ENCODE peak calls at places on chromosomes 4 and X, in six cellular contexts. One of them, this sample, is unnamed.

GRCh38 chrX:133414399-133415275 is 652 bp downstream of the GPC4 start:
- DNase-seq in suprapubic skin: no peak
- DNase-seq in transverse colon: peak
- DNase-seq in K562: no peak
- DNase-seq in SK-N-SH: peak
- DNase-seq in GM23338: peak
- DNase-seq in this sample: no peak

GRCh38 chr4:158003212-158003611 is 169.6 kb downstream of the GASK1B start:
- DNase-seq in suprapubic skin: no peak
- DNase-seq in transverse colon: no peak
- DNase-seq in K562: no peak
- DNase-seq in SK-N-SH: no peak
- DNase-seq in GM23338: no peak
- DNase-seq in this sample: no peak

GRCh38 chr4:112860731-112861377 is 188.6 kb upstream of the ANK2 start:
- DNase-seq in suprapubic skin: no peak
- DNase-seq in transverse colon: no peak
- DNase-seq in K562: no peak
- DNase-seq in SK-N-SH: no peak
- DNase-seq in GM23338: peak
- DNase-seq in this sample: no peak

GRCh38 chr4:20544645-20545044 is 155.6 kb upstream of the PACRGL start:
- DNase-seq in suprapubic skin: no peak
- DNase-seq in transverse colon: no peak
- DNase-seq in K562: no peak
- DNase-seq in SK-N-SH: peak
- DNase-seq in GM23338: peak
- DNase-seq in this sample: no peak

GRCh38 chrX:9627827-9628406 is 137.7 kb downstream of the GPR143 start:
- DNase-seq in suprapubic skin: no peak
- DNase-seq in transverse colon: no peak
- DNase-seq in K562: no peak
- DNase-seq in SK-N-SH: no peak
- DNase-seq in GM23338: no peak
- DNase-seq in this sample: no peak

GRCh38 chrX:103607385-103608304 is at the start of gene TCEAL3:
- DNase-seq in suprapubic skin: peak
- DNase-seq in transverse colon: peak
- DNase-seq in K562: no peak
- DNase-seq in SK-N-SH: peak
- DNase-seq in GM23338: peak
- DNase-seq in this sample: no peak

GRCh38 chrX:47722260-47722659 is 63.3 kb upstream of the UXT start:
- DNase-seq in suprapubic skin: no peak
- DNase-seq in transverse colon: no peak
- DNase-seq in K562: no peak
- DNase-seq in SK-N-SH: no peak
- DNase-seq in GM23338: no peak
- DNase-seq in this sample: no peak

GRCh38 chr4:98026362-98026761 is 116.9 kb downstream of the STPG2 start:
- DNase-seq in suprapubic skin: no peak
- DNase-seq in transverse colon: no peak
- DNase-seq in K562: no peak
- DNase-seq in SK-N-SH: no peak
- DNase-seq in GM23338: no peak
- DNase-seq in this sample: no peak

GRCh38 chr4:166045457-166045856 is 172.4 kb downstream of the TLL1 start:
- DNase-seq in suprapubic skin: no peak
- DNase-seq in transverse colon: no peak
- DNase-seq in K562: no peak
- DNase-seq in SK-N-SH: no peak
- DNase-seq in GM23338: no peak
- DNase-seq in this sample: no peak

GRCh38 chr4:159021597-159022385 is 81.1 kb upstream of the RAPGEF2 start:
- DNase-seq in suprapubic skin: no peak
- DNase-seq in transverse colon: no peak
- DNase-seq in K562: no peak
- DNase-seq in SK-N-SH: no peak
- DNase-seq in GM23338: peak
- DNase-seq in this sample: no peak

GRCh38 chr4:135120190-135120589 is 918.6 kb upstream of the PABPC4L start:
- DNase-seq in suprapubic skin: no peak
- DNase-seq in transverse colon: no peak
- DNase-seq in K562: no peak
- DNase-seq in SK-N-SH: no peak
- DNase-seq in GM23338: no peak
- DNase-seq in this sample: no peak

GRCh38 chr4:180099962-180100361 is 2143.2 kb upstream of the TENM3 start:
- DNase-seq in suprapubic skin: no peak
- DNase-seq in transverse colon: no peak
- DNase-seq in K562: no peak
- DNase-seq in SK-N-SH: no peak
- DNase-seq in GM23338: no peak
- DNase-seq in this sample: no peak
- TF ChIP-seq POLR2AphosphoS5 in suprapubic skin: no peak
- TF ChIP-seq POLR2AphosphoS5 in transverse colon: no peak
- TF ChIP-seq POLR2AphosphoS5 in K562: no peak
- TF ChIP-seq POLR2AphosphoS5 in SK-N-SH: no peak
- TF ChIP-seq POLR2AphosphoS5 in GM23338: no peak
- TF ChIP-seq POLR2AphosphoS5 in this sample: no peak

GRCh38 chr4:6891436-6892170 is 18.0 kb upstream of the TBC1D14 start:
- DNase-seq in suprapubic skin: no peak
- DNase-seq in transverse colon: no peak
- DNase-seq in K562: no peak
- DNase-seq in SK-N-SH: no peak
- DNase-seq in GM23338: no peak
- DNase-seq in this sample: no peak

GRCh38 chr4:6892190-6892908 is 17.3 kb upstream of the TBC1D14 start:
- DNase-seq in suprapubic skin: no peak
- DNase-seq in transverse colon: peak
- DNase-seq in K562: peak
- DNase-seq in SK-N-SH: no peak
- DNase-seq in GM23338: peak
- DNase-seq in this sample: no peak

GRCh38 chr4:6893449-6894085 is 16.1 kb upstream of the TBC1D14 start:
- DNase-seq in suprapubic skin: no peak
- DNase-seq in transverse colon: peak
- DNase-seq in K562: no peak
- DNase-seq in SK-N-SH: no peak
- DNase-seq in GM23338: no peak
- DNase-seq in this sample: no peak

GRCh38 chr4:6894086-6894478 is 15.5 kb upstream of the TBC1D14 start:
- DNase-seq in suprapubic skin: no peak
- DNase-seq in transverse colon: peak
- DNase-seq in K562: no peak
- DNase-seq in SK-N-SH: no peak
- DNase-seq in GM23338: no peak
- DNase-seq in this sample: no peak

GRCh38 chr4:6892909-6893202 is 16.8 kb upstream of the TBC1D14 start:
- DNase-seq in suprapubic skin: no peak
- DNase-seq in transverse colon: no peak
- DNase-seq in K562: no peak
- DNase-seq in SK-N-SH: no peak
- DNase-seq in GM23338: no peak
- DNase-seq in this sample: no peak
- TF ChIP-seq POLR2AphosphoS5 in suprapubic skin: no peak
- TF ChIP-seq POLR2AphosphoS5 in transverse colon: no peak
- TF ChIP-seq POLR2AphosphoS5 in K562: no peak
- TF ChIP-seq POLR2AphosphoS5 in SK-N-SH: no peak
- TF ChIP-seq POLR2AphosphoS5 in GM23338: no peak
- TF ChIP-seq POLR2AphosphoS5 in this sample: no peak

GRCh38 chr4:82429728-82430192 is 502 bp downstream of the HNRNPDL start:
- DNase-seq in suprapubic skin: no peak
- DNase-seq in transverse colon: no peak
- DNase-seq in K562: no peak
- DNase-seq in SK-N-SH: no peak
- DNase-seq in GM23338: peak
- DNase-seq in this sample: no peak
- TF ChIP-seq POLR2AphosphoS5 in suprapubic skin: no peak
- TF ChIP-seq POLR2AphosphoS5 in transverse colon: no peak
- TF ChIP-seq POLR2AphosphoS5 in K562: no peak
- TF ChIP-seq POLR2AphosphoS5 in SK-N-SH: no peak
- TF ChIP-seq POLR2AphosphoS5 in GM23338: no peak
- TF ChIP-seq POLR2AphosphoS5 in this sample: peak

GRCh38 chr4:55121246-55121645 is 4.1 kb downstream of the KDR start:
- DNase-seq in suprapubic skin: no peak
- DNase-seq in transverse colon: no peak
- DNase-seq in K562: no peak
- DNase-seq in SK-N-SH: no peak
- DNase-seq in GM23338: no peak
- DNase-seq in this sample: no peak
- TF ChIP-seq POLR2AphosphoS5 in suprapubic skin: no peak
- TF ChIP-seq POLR2AphosphoS5 in transverse colon: no peak
- TF ChIP-seq POLR2AphosphoS5 in K562: no peak
- TF ChIP-seq POLR2AphosphoS5 in SK-N-SH: no peak
- TF ChIP-seq POLR2AphosphoS5 in GM23338: no peak
- TF ChIP-seq POLR2AphosphoS5 in this sample: no peak

DNA sequence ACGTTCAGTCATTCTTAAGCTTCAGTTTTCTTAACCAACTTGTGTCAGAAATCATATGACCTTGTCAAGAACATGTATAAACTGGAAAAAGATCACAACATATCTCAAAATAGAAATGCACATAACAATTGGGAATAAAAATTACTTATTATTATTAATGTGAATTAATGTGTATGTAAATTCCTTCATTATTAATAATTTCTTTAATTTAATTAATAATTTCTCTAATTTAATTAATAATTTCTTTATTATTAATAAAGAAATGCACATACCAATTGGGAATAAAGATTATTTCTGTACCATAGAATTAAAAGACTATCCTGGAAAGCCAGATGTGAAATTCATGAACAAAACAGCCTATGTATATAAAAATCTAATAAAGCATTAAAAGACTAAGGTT is 718.5 kb upstream of the PCDH7 start:
- DNase-seq in suprapubic skin: no peak
- DNase-seq in transverse colon: no peak
- DNase-seq in K562: no peak
- DNase-seq in SK-N-SH: no peak
- DNase-seq in GM23338: no peak
- DNase-seq in this sample: no peak
- TF ChIP-seq POLR2AphosphoS5 in suprapubic skin: no peak
- TF ChIP-seq POLR2AphosphoS5 in transverse colon: no peak
- TF ChIP-seq POLR2AphosphoS5 in K562: no peak
- TF ChIP-seq POLR2AphosphoS5 in SK-N-SH: no peak
- TF ChIP-seq POLR2AphosphoS5 in GM23338: no peak
- TF ChIP-seq POLR2AphosphoS5 in this sample: no peak

GRCh38 chr4:1962980-1963379 is 45.8 kb downstream of the NELFA start:
- DNase-seq in suprapubic skin: no peak
- DNase-seq in transverse colon: no peak
- DNase-seq in K562: no peak
- DNase-seq in SK-N-SH: no peak
- DNase-seq in GM23338: no peak
- DNase-seq in this sample: no peak
- TF ChIP-seq POLR2AphosphoS5 in suprapubic skin: no peak
- TF ChIP-seq POLR2AphosphoS5 in transverse colon: no peak
- TF ChIP-seq POLR2AphosphoS5 in K562: no peak
- TF ChIP-seq POLR2AphosphoS5 in SK-N-SH: no peak
- TF ChIP-seq POLR2AphosphoS5 in GM23338: no peak
- TF ChIP-seq POLR2AphosphoS5 in this sample: no peak

GRCh38 chrX:63884821-63885790 is 100.1 kb upstream of the ARHGEF9 start:
- DNase-seq in suprapubic skin: no peak
- DNase-seq in transverse colon: no peak
- DNase-seq in K562: no peak
- DNase-seq in SK-N-SH: no peak
- DNase-seq in GM23338: no peak
- DNase-seq in this sample: no peak
- TF ChIP-seq POLR2AphosphoS5 in suprapubic skin: no peak
- TF ChIP-seq POLR2AphosphoS5 in transverse colon: no peak
- TF ChIP-seq POLR2AphosphoS5 in K562: no peak
- TF ChIP-seq POLR2AphosphoS5 in SK-N-SH: no peak
- TF ChIP-seq POLR2AphosphoS5 in GM23338: no peak
- TF ChIP-seq POLR2AphosphoS5 in this sample: no peak

GRCh38 chrX:30144221-30144620 is 71.1 kb upstream of the MAGEB2 start:
- DNase-seq in suprapubic skin: no peak
- DNase-seq in transverse colon: no peak
- DNase-seq in K562: no peak
- DNase-seq in SK-N-SH: no peak
- DNase-seq in GM23338: no peak
- DNase-seq in this sample: no peak
- TF ChIP-seq POLR2AphosphoS5 in suprapubic skin: no peak
- TF ChIP-seq POLR2AphosphoS5 in transverse colon: no peak
- TF ChIP-seq POLR2AphosphoS5 in K562: no peak
- TF ChIP-seq POLR2AphosphoS5 in SK-N-SH: no peak
- TF ChIP-seq POLR2AphosphoS5 in GM23338: no peak
- TF ChIP-seq POLR2AphosphoS5 in this sample: no peak

GRCh38 chr4:128159967-128160366 is 98.9 kb downstream of the LARP1B start:
- DNase-seq in suprapubic skin: no peak
- DNase-seq in transverse colon: no peak
- DNase-seq in K562: no peak
- DNase-seq in SK-N-SH: no peak
- DNase-seq in GM23338: no peak
- DNase-seq in this sample: no peak

GRCh38 chr4:128158894-128159293 is 97.8 kb downstream of the LARP1B start:
- DNase-seq in suprapubic skin: no peak
- DNase-seq in transverse colon: no peak
- DNase-seq in K562: no peak
- DNase-seq in SK-N-SH: no peak
- DNase-seq in GM23338: no peak
- DNase-seq in this sample: no peak

GRCh38 chr4:128155874-128156456 is 94.9 kb downstream of the LARP1B start:
- DNase-seq in suprapubic skin: no peak
- DNase-seq in transverse colon: no peak
- DNase-seq in K562: no peak
- DNase-seq in SK-N-SH: peak
- DNase-seq in GM23338: no peak
- DNase-seq in this sample: no peak

GRCh38 chr4:128153795-128154194 is 92.7 kb downstream of the LARP1B start:
- DNase-seq in suprapubic skin: no peak
- DNase-seq in transverse colon: no peak
- DNase-seq in K562: no peak
- DNase-seq in SK-N-SH: no peak
- DNase-seq in GM23338: no peak
- DNase-seq in this sample: no peak

DNA sequence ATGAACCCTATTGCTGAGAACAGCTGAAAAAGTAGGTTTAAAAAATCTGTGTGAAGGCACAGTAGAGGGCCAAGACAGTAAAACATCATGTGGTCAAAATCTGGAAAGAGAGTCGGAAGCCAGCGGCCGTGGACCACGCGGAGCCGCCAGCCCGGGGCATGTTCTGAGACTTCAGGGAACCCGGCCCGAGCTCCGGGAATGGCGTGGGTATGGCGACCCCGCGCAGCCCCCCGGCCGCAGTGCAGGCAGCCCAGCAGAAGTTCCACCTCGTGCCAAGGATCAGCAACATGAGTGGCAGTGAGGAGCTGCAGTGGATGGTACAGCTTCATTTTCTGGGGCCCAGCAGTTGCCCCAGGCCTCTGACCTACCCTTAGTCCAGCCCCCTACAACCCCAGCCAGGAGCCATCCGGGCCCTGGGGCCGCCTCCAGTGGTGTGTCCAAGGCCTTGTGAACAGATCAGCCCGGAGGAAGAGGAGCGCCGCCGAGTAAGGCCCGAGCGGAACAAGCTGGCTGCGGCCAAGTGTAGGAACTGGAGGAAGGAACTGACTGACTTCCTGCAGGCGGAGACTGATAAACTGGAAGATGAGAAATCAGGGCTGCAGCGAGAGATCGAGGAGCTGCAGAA is 94.2 kb downstream of the LARP1B start:
- DNase-seq in suprapubic skin: no peak
- DNase-seq in transverse colon: no peak
- DNase-seq in K562: no peak
- DNase-seq in SK-N-SH: peak
- DNase-seq in GM23338: no peak
- DNase-seq in this sample: no peak
- TF ChIP-seq POLR2AphosphoS5 in suprapubic skin: no peak
- TF ChIP-seq POLR2AphosphoS5 in transverse colon: no peak
- TF ChIP-seq POLR2AphosphoS5 in K562: no peak
- TF ChIP-seq POLR2AphosphoS5 in SK-N-SH: no peak
- TF ChIP-seq POLR2AphosphoS5 in GM23338: no peak
- TF ChIP-seq POLR2AphosphoS5 in this sample: no peak